ENCODE peak calls at places on chromosome 10, in six cellular contexts. G is lower lobe of right lung; M is AG04450; Z is H9; K is CD8-positive, alpha-beta T cell; Y is OCI-LY7. X is an unnamed sample.

GRCh38 chr10:34437897-34438296 is 377.2 kb downstream of the PARD3 start:
- DNase-seq in Z (no peak), G (no peak), M (no peak), K (no peak), Y (no peak), X (no peak)

GRCh38 chr10:93352638-93353383 is 129.3 kb downstream of the MYOF start:
- DNase-seq in K (no peak), Y (peak; percentile 52), Z (no peak), M (no peak), G (no peak), X (no peak)

GRCh38 chr10:24518981-24519597 is 204.6 kb downstream of the ARHGAP21 start:
- DNase-seq in M (peak; percentile 21), Z (peak; percentile 65), K (no peak), G (peak; percentile 48), Y (peak; percentile 3), X (peak; percentile 42)

GRCh38 chr10:67670401-67670800 is 25.6 kb downstream of the CTNNA3 start:
- DNase-seq in K (no peak), Y (no peak), G (no peak), M (no peak), Z (no peak), X (no peak)

GRCh38 chr10:61943699-61944444 is 42.4 kb downstream of the ARID5B start:
- DNase-seq in Z (no peak), K (no peak), G (no peak), Y (peak; percentile 68), M (no peak), X (no peak)

GRCh38 chr10:7945469-7946187 is 108.9 kb upstream of the GATA3 start:
- DNase-seq in K (no peak), M (no peak), Y (no peak), Z (no peak), G (no peak), X (no peak)

GRCh38 chr10:85995791-85996190 is 370.8 kb downstream of the GRID1 start:
- DNase-seq in Y (peak; percentile 50), Z (no peak), G (no peak), M (no peak), K (no peak), X (no peak)

GRCh38 chr10:21432266-21432665 is 93.2 kb downstream of the SKIDA1 start:
- DNase-seq in M (no peak), K (no peak), G (no peak), Y (no peak), Z (no peak), X (no peak)

GRCh38 chr10:69633673-69634635 is 3.9 kb downstream of the FAM241B start:
- DNase-seq in Y (no peak), M (no peak), Z (peak; percentile 12), K (peak; percentile 42), G (no peak), X (no peak)

GRCh38 chr10:17022399-17022798 is 107.2 kb downstream of the CUBN start:
- DNase-seq in M (no peak), Z (peak; percentile 44), Y (no peak), K (no peak), G (no peak), X (no peak)

GRCh38 chr10:106450966-106451365 is 713.5 kb downstream of the SORCS1 start:
- DNase-seq in Y (no peak), K (no peak), G (no peak), M (no peak), Z (no peak), X (no peak)

GRCh38 chr10:10807106-10807505 is 210.6 kb upstream of the CELF2 start:
- DNase-seq in M (no peak), G (no peak), Y (no peak), Z (no peak), K (no peak), X (no peak)

GRCh38 chr10:118955531-118956252 is 73.8 kb upstream of the NANOS1 start:
- DNase-seq in G (no peak), M (no peak), K (peak; percentile 9), Z (peak; percentile 20), Y (no peak), X (no peak)

GRCh38 chr10:16987976-16988610 is 141.5 kb downstream of the CUBN start:
- DNase-seq in M (no peak), Y (no peak), K (no peak), G (no peak), Z (no peak), X (no peak)

GRCh38 chr10:119643306-119644214 is 7.6 kb upstream of the BAG3 start:
- DNase-seq in M (no peak), K (no peak), Z (no peak), G (no peak), Y (no peak), X (no peak)

GRCh38 chr10:129771024-129771423 is 193.1 kb downstream of the EBF3 start:
- DNase-seq in Z (peak; percentile 13), Y (no peak), G (peak; percentile 36), K (peak; percentile 21), M (no peak), X (no peak)

GRCh38 chr10:72846225-72846624 is 47.3 kb upstream of the OIT3 start:
- DNase-seq in K (no peak), Z (no peak), Y (no peak), M (peak; percentile 44), G (no peak), X (no peak)

GRCh38 chr10:118958984-118959916 is 70.3 kb upstream of the NANOS1 start:
- DNase-seq in Y (no peak), Z (peak; percentile 25), M (no peak), K (peak; percentile 34), G (peak; percentile 66), X (peak; percentile 39)

GRCh38 chr10:34908472-34908871 is 93.4 kb upstream of the PARD3 start:
- DNase-seq in Y (no peak), Z (no peak), K (no peak), M (peak; percentile 33), G (no peak), X (no peak)

GRCh38 chr10:71770255-71770654 is 3.1 kb downstream of the VSIR start:
- DNase-seq in K (no peak), G (no peak), Y (no peak), Z (no peak), M (no peak), X (no peak)

GRCh38 chr10:62870866-62871265 is 54.7 kb upstream of the EGR2 start:
- DNase-seq in K (no peak), Z (no peak), G (no peak), M (no peak), Y (no peak), X (no peak)

GRCh38 chr10:96377816-96378294 is 19.1 kb upstream of the OPALIN start:
- DNase-seq in Z (no peak), G (no peak), K (no peak), Y (peak; percentile 16), M (no peak), X (no peak)

GRCh38 chr10:5234106-5234877 is 37.7 kb downstream of the AKR1C4 start:
- DNase-seq in Y (no peak), Z (no peak), G (no peak), M (peak; percentile 30), K (no peak), X (no peak)

GRCh38 chr10:116684781-116685180 is 57.6 kb downstream of the HSPA12A start:
- DNase-seq in K (no peak), Y (no peak), Z (no peak), M (no peak), G (no peak), X (no peak)

GRCh38 chr10:128047337-128047736 is 78.9 kb downstream of the MKI67 start:
- DNase-seq in Z (peak; percentile 95), Y (peak; percentile 87), G (peak; percentile 94), M (no peak), K (peak; percentile 86), X (peak; percentile 31)

GRCh38 chr10:44774676-44775401 is 136.3 kb upstream of the TMEM72 start:
- DNase-seq in K (no peak), Y (no peak), G (no peak), Z (no peak), M (peak; percentile 54), X (no peak)

GRCh38 chr10:11236234-11236633 is 218.6 kb downstream of the CELF2 start:
- DNase-seq in G (no peak), M (no peak), Z (no peak), K (no peak), Y (no peak), X (no peak)

GRCh38 chr10:35219906-35220890 is 93.6 kb downstream of the CREM start:
- DNase-seq in G (no peak), K (no peak), Z (no peak), M (no peak), Y (no peak), X (no peak)

GRCh38 chr10:17749890-17750289 is 2.1 kb upstream of the TMEM236 start:
- DNase-seq in M (no peak), Z (no peak), K (no peak), Y (no peak), G (no peak), X (no peak)

GRCh38 chr10:46020871-46021553 is 9.4 kb downstream of the NCOA4 start:
- DNase-seq in Y (no peak), G (no peak), M (peak; percentile 51), Z (no peak), K (no peak), X (no peak)

GRCh38 chr10:46026106-46026505 is 4.3 kb downstream of the NCOA4 start:
- DNase-seq in G (no peak), M (no peak), Y (no peak), Z (no peak), K (no peak), X (no peak)

GRCh38 chr10:46028584-46029570 is 1.5 kb downstream of the NCOA4 start:
- DNase-seq in Y (peak; percentile 80), Z (no peak), G (no peak), K (no peak), M (peak; percentile 51), X (no peak)

GRCh38 chr10:46022978-46023702 is 7.3 kb downstream of the NCOA4 start:
- DNase-seq in Z (peak; percentile 91), Y (peak; percentile 61), G (peak; percentile 98), M (peak; percentile 61), K (peak; percentile 82), X (peak; percentile 91)

GRCh38 chr10:46024948-46025347 is 5.5 kb downstream of the NCOA4 start:
- DNase-seq in Y (no peak), G (no peak), K (no peak), M (no peak), Z (no peak), X (no peak)
- H3K27ac ChIP-seq in Y (no peak overlapping the region), G (no peak overlapping the region), K (no peak overlapping the region), M (no peak overlapping the region), Z (no peak overlapping the region), X (no peak overlapping the region)

GRCh38 chr10:12700557-12700874 is 301.0 kb downstream of the CCDC3 start:
- DNase-seq in M (no peak), G (no peak), Y (no peak), K (no peak), Z (no peak), X (no peak)
- H3K27ac ChIP-seq in M (no peak overlapping the region), G (no peak overlapping the region), Y (no peak overlapping the region), K (no peak overlapping the region), Z (no peak overlapping the region), X (no peak overlapping the region)

GRCh38 chr10:49569031-49569765 is 30.3 kb upstream of the ERCC6 start:
- DNase-seq in Y (no peak), M (no peak), Z (no peak), K (no peak), G (no peak), X (no peak)
- H3K27ac ChIP-seq in Y (no peak overlapping the region), M (no peak overlapping the region), Z (no peak overlapping the region), K (no peak overlapping the region), G (no peak overlapping the region), X (no peak overlapping the region)

DNA sequence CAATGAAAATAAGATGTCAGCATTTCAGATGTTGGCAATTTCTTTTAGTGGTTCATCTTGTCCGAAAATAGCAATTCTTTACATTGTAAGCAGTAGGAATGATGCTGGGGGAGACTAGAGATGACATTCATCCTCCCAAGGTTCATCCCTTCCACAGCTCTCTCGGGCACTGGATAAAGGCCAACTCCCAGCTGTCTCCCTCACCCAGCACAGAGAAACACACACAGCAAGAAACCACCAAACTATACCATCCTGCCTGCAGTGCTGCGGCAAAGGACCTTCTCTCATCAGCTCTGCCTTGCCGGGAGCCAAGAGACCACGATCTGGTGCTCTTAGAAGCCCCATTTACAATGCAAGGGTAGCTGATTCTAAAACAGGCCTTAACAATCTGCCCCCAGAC is 5.0 kb downstream of the FGFR2 start:
- DNase-seq in Y (no peak), M (no peak), Z (no peak), K (no peak), G (no peak), X (no peak)
- H3K27ac ChIP-seq in Y (no peak overlapping the region), M (no peak overlapping the region), Z (no peak overlapping the region), K (no peak overlapping the region), G (no peak overlapping the region), X (peak overlapping the region; percentile 88)

X was measured in substantia nigra.